ENCODE peak calls at places on chromosomes 2 and 18, in six cellular contexts. N is SK-N-SH, E is GM23248, M is OCI-LY7, W is MM.1S, Y is HCT116. T is an unnamed sample.

GRCh38 chr2:85234879-85235278 is 92.9 kb downstream of the TGOLN2 start:
- DNase-seq in Y (no peak), N (no peak), W (no peak), E (no peak), M (no peak), T (peak)

GRCh38 chr2:88857951-88858406 is 166.5 kb downstream of the RPIA start:
- DNase-seq in W (no peak), M (peak), E (no peak), Y (no peak), N (no peak), T (no peak)

GRCh38 chr2:83462881-83463280 is 996.2 kb downstream of the SUCLG1 start:
- DNase-seq in Y (no peak), E (no peak), M (no peak), N (no peak), W (no peak), T (no peak)

GRCh38 chr2:236785611-236786057 is 216.0 kb downstream of the ACKR3 start:
- DNase-seq in Y (no peak), N (no peak), E (peak), W (no peak), M (no peak), T (no peak)

GRCh38 chr2:191053256-191053655 is 39.3 kb upstream of the STAT1 start:
- DNase-seq in M (no peak), E (no peak), N (no peak), W (no peak), Y (no peak), T (no peak)

GRCh38 chr2:75356857-75357256 is 157.5 kb upstream of the TACR1 start:
- DNase-seq in Y (no peak), E (no peak), W (no peak), M (no peak), N (no peak), T (no peak)

GRCh38 chr2:160371251-160372009 is 122.2 kb downstream of the RBMS1 start:
- DNase-seq in E (peak), Y (no peak), M (no peak), N (peak), W (no peak), T (no peak)

GRCh38 chr2:1697601-1698000 is 46.7 kb downstream of the PXDN start:
- DNase-seq in M (no peak), E (no peak), Y (no peak), N (no peak), W (no peak), T (no peak)

GRCh38 chr2:195710407-195710806 is 53.4 kb downstream of the SLC39A10 start:
- DNase-seq in W (no peak), E (peak), Y (no peak), M (no peak), N (no peak), T (no peak)
- TF ChIP-seq EZH2phosphoT487 in W (no peak), E (no peak), Y (no peak), M (no peak), N (no peak), T (no peak)

DNA sequence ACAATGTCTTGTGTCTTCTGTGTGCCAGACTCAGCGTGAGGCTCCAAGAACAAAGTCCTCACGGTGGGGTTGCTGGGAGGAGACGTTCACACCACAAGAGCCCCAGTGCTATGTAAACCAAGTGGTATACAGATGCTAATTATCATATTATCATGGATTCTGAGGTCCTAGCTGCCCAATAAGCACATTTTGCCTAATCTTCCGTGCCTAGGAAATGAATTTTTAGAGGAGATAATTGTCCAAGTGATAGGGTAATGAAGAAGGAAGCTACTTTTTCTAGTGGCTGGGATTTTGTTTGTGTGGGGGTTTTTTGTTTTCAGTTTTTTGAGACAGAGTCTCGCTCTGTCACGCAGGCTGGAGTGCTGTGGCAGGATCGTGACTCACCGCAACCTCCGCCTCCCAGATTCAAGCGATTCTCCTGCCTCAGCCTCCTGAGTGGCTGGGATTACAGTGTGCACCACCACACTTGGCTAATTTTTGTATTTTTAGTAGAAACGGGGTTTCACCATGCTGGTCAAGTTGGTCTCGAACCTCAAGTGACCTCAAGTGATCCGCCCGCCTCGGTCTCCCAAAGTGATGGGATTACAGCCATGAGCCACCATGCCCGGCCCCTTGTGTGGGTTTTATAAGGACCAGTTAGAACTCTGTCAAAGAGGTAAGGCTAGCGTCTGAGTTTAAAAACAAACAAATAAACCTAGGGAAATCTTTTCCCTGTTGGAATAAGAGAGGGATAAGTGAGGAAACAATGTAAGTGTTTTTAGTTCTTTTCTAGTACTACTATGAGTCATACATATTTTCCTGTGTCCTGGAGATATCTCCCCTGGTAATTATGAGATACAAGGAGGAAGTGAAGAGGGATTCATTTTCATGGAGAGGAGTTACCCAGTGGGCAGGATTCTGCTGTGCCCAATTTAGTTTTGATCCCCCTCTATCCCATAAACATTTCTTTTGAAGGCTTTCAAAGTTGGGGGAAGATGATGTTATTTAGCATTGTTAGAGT is 9.5 kb upstream of the SMAD7 start:
- DNase-seq in W (no peak), Y (no peak), E (peak), N (no peak), M (no peak), T (peak)
- TF ChIP-seq EZH2phosphoT487 in W (no peak), Y (no peak), E (no peak), N (no peak), M (no peak), T (no peak)

DNA sequence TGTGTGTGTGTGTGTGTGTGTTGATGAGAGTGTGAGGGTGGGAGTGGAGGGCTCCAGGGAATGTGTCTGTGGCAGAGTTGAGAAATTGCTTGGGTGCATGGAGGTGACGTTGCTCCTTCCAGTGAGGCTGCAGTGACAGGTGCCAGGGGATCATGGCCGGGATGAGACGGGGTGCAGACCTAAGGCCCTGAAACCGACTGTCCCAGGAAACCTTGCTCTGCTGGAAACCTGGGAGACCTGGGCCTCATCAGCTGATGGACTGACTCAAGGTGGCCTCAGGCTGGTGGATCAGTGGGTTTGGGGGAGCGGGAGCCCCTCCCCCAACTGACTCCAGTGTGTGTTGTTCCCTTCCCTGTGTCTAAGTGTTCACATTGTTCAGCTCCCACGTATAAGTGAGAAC is 56.6 kb downstream of the INHBB start:
- DNase-seq in M (no peak), W (no peak), N (no peak), E (no peak), Y (no peak), T (no peak)
- TF ChIP-seq EZH2phosphoT487 in M (no peak), W (no peak), N (no peak), E (no peak), Y (no peak), T (no peak)

GRCh38 chr2:216911886-216912285 is 52.0 kb upstream of the TNP1 start:
- DNase-seq in N (no peak), Y (no peak), E (peak), M (no peak), W (no peak), T (no peak)

GRCh38 chr2:216911008-216911407 is 51.1 kb upstream of the TNP1 start:
- DNase-seq in W (no peak), N (no peak), E (no peak), Y (no peak), M (no peak), T (no peak)

GRCh38 chr2:216904974-216905373 is 45.1 kb upstream of the TNP1 start:
- DNase-seq in E (no peak), M (no peak), N (no peak), Y (no peak), W (no peak), T (no peak)

GRCh38 chr2:216905649-216906048 is 45.8 kb upstream of the TNP1 start:
- DNase-seq in E (no peak), N (no peak), Y (no peak), M (no peak), W (no peak), T (no peak)

DNA sequence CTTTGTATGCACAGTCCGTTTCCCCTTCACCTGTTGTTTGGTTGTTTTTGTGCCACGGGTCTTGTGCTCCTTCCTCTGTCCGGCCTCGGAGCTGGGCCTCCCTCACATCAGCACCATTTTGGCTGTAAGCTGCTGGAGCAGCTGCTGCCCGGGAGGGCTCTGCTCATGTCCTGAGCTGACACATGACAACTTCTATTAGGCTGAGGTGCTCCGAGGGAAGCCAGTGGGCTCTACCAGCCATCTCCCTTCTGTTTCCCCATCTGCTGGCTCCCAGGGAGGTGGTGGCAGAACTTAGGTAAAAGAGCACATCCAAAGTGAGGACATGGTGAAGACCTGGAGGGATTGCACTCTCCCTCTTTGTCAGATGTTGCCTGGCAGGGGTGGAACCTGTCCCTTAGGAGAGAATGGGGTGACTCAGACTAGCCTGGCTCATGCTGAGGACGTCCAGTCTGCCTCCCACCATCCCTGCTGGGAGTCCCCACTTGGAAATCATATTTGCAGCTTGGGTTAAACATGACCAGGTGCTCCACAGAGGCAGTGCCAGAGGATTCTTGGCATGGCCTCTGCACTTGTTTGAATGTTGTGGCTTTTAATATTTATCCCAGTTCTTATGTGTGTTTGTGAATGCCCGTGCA is 49.8 kb upstream of the TNP1 start:
- DNase-seq in W (no peak), E (peak), N (no peak), Y (no peak), M (no peak), T (no peak)
- TF ChIP-seq EZH2phosphoT487 in W (no peak), E (no peak), N (no peak), Y (no peak), M (no peak), T (no peak)

DNA sequence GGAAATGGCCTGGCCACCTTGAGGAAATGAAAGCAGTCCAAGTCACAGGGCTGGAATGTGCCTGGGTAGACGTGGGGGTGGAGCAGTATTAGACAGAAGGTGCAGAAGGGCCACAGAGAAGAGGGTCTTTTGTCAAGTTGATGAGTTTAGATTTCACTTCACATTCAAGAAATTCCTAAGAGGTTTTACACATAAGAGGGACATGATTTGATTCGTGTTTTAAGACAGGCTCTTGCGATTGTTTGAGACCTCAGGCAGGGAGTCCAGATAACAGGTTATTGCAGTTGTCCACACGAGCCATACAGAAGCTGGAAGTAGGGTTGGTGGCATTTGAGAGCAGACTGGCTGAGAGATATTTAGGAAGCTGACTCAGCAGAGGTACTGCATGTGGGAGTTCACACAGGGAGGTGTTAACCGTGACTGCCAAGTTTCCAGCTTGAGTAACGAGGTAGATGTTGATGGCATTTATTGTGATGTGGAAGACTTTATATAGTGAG is 64.6 kb downstream of the NEB start:
- DNase-seq in E (no peak), M (no peak), W (no peak), Y (no peak), N (no peak), T (peak)
- TF ChIP-seq EZH2phosphoT487 in E (no peak), M (no peak), W (no peak), Y (no peak), N (no peak), T (no peak)

GRCh38 chr2:37569986-37570688 is 101.3 kb downstream of the CDC42EP3 start:
- DNase-seq in W (no peak), M (no peak), Y (no peak), E (peak), N (no peak), T (no peak)
- TF ChIP-seq EZH2phosphoT487 in W (no peak), M (no peak), Y (no peak), E (no peak), N (no peak), T (no peak)

GRCh38 chr2:233261819-233262555 is 10.5 kb downstream of the ATG16L1 start:
- DNase-seq in N (no peak), W (no peak), M (no peak), E (no peak), Y (no peak), T (no peak)
- TF ChIP-seq EZH2phosphoT487 in N (no peak), W (no peak), M (no peak), E (no peak), Y (no peak), T (no peak)